ENCODE peak calls at places on chromosomes 1 and 21, in five cellular contexts. Y, M, C, X and V are unnamed samples.

GRCh38 chr21:25176637-25177412 is 430.5 kb downstream of the MRPL39 start:
- ATAC-seq in Y (no peak), M (no peak), C (no peak), X (peak; percentile 92), V (no peak)

GRCh38 chr21:41812679-41813078 is 45.8 kb upstream of the RIPK4 start:
- ATAC-seq in Y (no peak), M (no peak), C (no peak), X (no peak), V (no peak)

GRCh38 chr21:42039470-42039901 is 29.3 kb upstream of the ZBTB21 start:
- ATAC-seq in Y (peak; percentile 61), M (no peak), C (no peak), X (no peak), V (peak; percentile 77)

GRCh38 chr1:211332839-211333238 is 6.2 kb downstream of the TRAF5 start:
- ATAC-seq in Y (peak; percentile 54), M (no peak), C (no peak), X (peak; percentile 17), V (no peak)

GRCh38 chr1:109314805-109315204 is 8.0 kb upstream of the MYBPHL start:
- ATAC-seq in Y (no peak), M (no peak), C (no peak), X (no peak), V (no peak)

GRCh38 chr1:218765753-218766152 is 407.9 kb upstream of the LYPLAL1 start:
- ATAC-seq in Y (no peak), M (no peak), C (no peak), X (no peak), V (no peak)

GRCh38 chr21:45236481-45236880 is 51.2 kb downstream of the POFUT2 start:
- ATAC-seq in Y (no peak), M (peak; percentile 85), C (peak; percentile 75), X (peak; percentile 81), V (no peak)

GRCh38 chr1:204464701-204465100 is 29.9 kb downstream of the PIK3C2B start:
- ATAC-seq in Y (no peak), M (no peak), C (no peak), X (no peak), V (no peak)

GRCh38 chr1:115296981-115297380 is 41.1 kb downstream of the NGF start:
- ATAC-seq in Y (no peak), M (no peak), C (no peak), X (peak; percentile 44), V (no peak)

GRCh38 chr1:143736562-143736961 is 235.2 kb downstream of the FAM72C start:
- ATAC-seq in Y (no peak), M (no peak), C (no peak), X (no peak), V (no peak)

GRCh38 chr1:1354271-1355247 is 3.8 kb downstream of the MXRA8 start:
- ATAC-seq in Y (no peak), M (no peak), C (no peak), X (no peak), V (no peak)

GRCh38 chr21:31251686-31252085 is 92.4 kb downstream of the TIAM1 start:
- ATAC-seq in Y (no peak), M (no peak), C (peak; percentile 50), X (no peak), V (no peak)

GRCh38 chr1:93255222-93256079 is 74.9 kb downstream of the CCDC18 start:
- ATAC-seq in Y (no peak), M (no peak), C (no peak), X (no peak), V (no peak)

GRCh38 chr1:71753746-71754145 is 528.6 kb downstream of the NEGR1 start:
- ATAC-seq in Y (no peak), M (no peak), C (no peak), X (no peak), V (no peak)

GRCh38 chr1:67458663-67459062 is 28.5 kb upstream of the SERBP1 start:
- ATAC-seq in Y (no peak), M (no peak), C (no peak), X (no peak), V (no peak)

GRCh38 chr1:45410850-45411509 is 70.7 kb upstream of the MUTYH start:
- ATAC-seq in Y (no peak), M (no peak), C (peak; percentile 53), X (no peak), V (no peak)

GRCh38 chr21:41396452-41397107 is 29.5 kb upstream of the MX1 start:
- ATAC-seq in Y (peak; percentile 88), M (no peak), C (no peak), X (no peak), V (peak; percentile 70)

GRCh38 chr1:192513196-192513595 is 62.4 kb upstream of the RGS1 start:
- ATAC-seq in Y (no peak), M (no peak), C (no peak), X (no peak), V (no peak)

GRCh38 chr21:39033878-39034589 is 149.2 kb downstream of the PSMG1 start:
- ATAC-seq in Y (peak; percentile 54), M (peak; percentile 99), C (no peak), X (no peak), V (peak; percentile 60)

GRCh38 chr1:220497220-220497756 is 30.6 kb upstream of the MARK1 start:
- ATAC-seq in Y (no peak), M (no peak), C (no peak), X (no peak), V (no peak)

GRCh38 chr1:57353589-57353988 is 70.3 kb downstream of the DAB1 start:
- ATAC-seq in Y (no peak), M (no peak), C (no peak), X (no peak), V (no peak)

GRCh38 chr1:222547944-222548671 is at the start of gene HHIPL2:
- ATAC-seq in Y (no peak), M (peak; percentile 32), C (peak; percentile 77), X (no peak), V (no peak)

GRCh38 chr1:222547260-222547614 is 667 bp downstream of the HHIPL2 start:
- ATAC-seq in Y (no peak), M (peak; percentile 52), C (no peak), X (no peak), V (no peak)

GRCh38 chr1:222546091-222546490 is 1.8 kb downstream of the HHIPL2 start:
- ATAC-seq in Y (no peak), M (no peak), C (no peak), X (no peak), V (no peak)

GRCh38 chr1:222543817-222544216 is 4.1 kb downstream of the HHIPL2 start:
- ATAC-seq in Y (no peak), M (peak; percentile 91), C (peak; percentile 79), X (no peak), V (no peak)

DNA sequence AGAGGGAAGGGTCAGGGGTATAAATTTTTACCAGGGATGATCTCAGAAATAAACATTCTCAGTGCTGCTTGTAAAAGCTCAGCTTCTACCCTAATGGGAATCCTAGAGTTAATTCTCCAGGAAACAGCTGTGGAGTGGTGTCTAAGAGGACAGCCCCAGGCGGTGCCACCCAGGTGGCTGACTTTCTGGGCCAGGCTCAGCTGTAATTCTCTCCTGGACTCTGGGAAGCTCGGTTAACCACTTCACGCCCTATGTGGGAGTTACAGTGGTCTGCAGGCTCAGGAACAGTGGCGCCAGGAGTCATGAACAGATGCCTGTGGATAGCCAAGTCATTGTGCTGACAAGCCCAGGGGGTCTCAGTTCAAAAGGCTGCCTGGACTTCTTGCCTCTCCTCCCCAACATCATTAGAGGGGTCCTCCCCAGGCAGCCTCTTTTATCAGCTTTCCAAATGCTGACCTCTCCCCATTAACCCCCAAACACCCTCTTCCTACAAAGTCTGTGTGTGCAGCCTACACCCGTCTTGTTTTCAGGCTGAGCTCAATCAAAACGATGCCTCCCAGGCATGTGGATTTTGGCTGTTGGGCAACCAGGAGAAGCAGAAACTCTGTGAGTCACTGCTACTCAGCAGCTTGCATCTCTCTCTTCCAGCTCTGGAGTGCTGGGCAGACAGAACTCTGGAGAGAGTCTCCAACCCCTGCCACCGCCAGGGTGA is 1.2 kb downstream of the HHIPL2 start:
- ATAC-seq in Y (peak; percentile 65), M (peak; percentile 74), C (peak; percentile 9), X (no peak), V (no peak)
- TF ChIP-seq CTCF in Y (no peak), M (no peak), C (no peak), X (no peak), V (no peak)

DNA sequence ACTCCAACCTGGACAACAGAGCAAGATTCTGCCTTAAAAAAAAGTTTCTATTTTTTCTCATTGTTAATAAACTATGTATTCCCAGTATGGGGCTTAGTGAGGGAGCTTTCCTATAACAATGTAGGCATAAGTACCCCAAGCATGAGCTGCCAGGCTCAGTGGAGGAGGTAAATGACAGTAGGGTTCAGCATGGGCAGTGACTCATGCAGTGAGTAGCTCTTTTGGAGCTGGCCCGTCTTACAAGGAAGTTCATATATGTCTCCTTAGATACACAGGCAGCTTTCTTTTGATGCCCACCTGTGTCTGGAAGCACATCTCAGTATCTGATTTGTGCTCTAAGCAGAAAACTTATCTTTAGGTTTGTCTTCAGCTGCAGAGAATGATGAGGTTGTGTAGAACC is 57.9 kb downstream of the ZNF678 start:
- ATAC-seq in Y (no peak), M (no peak), C (no peak), X (no peak), V (no peak)
- H3K36me3 ChIP-seq in Y (no peaks in the 10 kb centered on the region), M (no peaks in the 10 kb centered on the region), C (no peaks in the 10 kb centered on the region), X (no peaks in the 10 kb centered on the region), V (no peaks in the 10 kb centered on the region)

DNA sequence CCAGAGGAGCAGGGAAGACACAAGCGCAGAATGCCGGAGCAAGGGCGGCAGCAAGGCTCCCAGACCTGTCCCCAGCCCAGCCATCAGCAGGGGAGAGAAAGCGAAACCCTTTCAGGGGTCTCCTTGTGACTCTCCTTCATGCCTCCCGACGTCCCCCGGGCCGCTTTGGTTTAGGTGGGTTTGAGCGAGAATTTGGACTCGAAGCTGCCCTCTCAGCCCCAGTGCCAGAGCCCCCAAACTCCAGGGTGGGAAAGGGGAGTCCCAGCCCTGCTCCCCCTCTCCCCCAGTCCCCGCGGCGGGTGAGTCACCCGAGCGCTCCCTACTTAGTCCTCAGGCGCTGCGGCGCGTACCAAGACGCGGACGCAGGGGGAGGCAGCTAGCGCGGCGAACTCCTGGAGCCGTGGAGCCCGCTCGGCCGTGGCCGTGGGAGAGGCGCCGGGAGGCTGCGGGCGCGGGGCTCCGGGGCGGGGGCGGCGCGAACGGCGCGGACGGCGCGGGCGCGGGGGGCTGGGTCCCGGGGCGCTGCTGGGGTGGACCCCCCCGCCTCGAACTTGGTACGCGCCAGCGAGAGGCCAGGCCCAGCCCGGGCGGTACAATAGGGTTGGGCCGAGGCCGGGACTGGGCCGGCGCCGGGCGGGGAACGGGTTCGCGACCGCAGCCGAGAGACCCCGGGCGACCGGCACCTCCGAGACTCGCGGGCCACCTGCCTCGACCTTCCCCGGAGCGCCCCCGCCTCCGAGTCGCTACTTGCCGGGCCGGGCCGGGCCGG is at the start of gene MAP7D1:
- ATAC-seq in Y (peak; percentile 90), M (peak; percentile 66), C (peak; percentile 70), X (peak; percentile 53), V (peak; percentile 92)
- TF ChIP-seq EP300 in Y (no peak), M (no peak), C (peak; percentile 4), X (no peak), V (no peak)

DNA sequence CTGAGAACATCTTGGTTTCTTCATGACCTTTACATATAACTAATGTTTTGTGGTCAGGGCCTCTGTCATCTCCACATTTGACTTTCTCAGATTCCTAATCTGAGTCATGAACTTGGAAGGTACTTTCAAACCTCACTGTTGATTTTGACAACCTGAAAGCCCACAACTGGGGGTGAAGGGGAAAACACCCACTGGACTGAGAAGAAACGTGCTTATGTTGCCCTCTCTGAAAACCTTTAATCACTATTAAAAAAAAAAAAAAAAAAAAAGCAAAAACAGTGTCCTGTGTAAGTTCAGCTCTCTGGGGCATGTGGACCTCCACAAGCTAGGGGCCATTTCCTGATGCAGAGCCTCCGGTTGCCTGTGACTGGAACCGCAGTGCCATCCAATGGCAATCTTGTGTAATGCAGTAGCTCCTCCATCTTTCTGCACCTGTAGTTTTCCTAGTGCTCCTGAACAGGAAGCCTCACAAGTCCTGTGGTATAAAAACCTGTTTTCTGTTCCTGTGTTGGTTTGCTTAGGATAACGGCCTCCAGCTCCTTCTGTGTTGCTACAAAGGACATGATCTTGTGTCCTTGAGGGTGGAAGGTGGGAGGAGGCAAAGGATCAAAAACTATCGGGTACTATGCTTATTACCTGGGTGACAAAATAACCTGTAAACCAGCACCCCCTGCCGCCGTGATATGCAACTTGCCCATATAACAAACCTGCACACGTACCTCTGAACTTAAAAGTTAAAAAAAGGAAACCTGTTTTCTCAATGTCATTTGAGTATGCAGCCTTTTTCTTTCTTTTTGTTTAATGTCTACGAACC is 124.5 kb downstream of the ZNF648 start:
- ATAC-seq in Y (peak; percentile 60), M (peak; percentile 97), C (peak; percentile 98), X (peak; percentile 90), V (no peak)
- TF ChIP-seq CTCF in Y (no peak), M (peak; percentile 86), C (peak; percentile 95), X (peak; percentile 83), V (no peak)